ENCODE peak calls at places on chromosome 22, in four cellular contexts. W, H, G and J are unnamed samples.

GRCh38 chr22:42613869-42614268 is 814 bp downstream of the POLDIP3 start:
- DNase-seq in W (peak; percentile 18), H (no peak), G (peak; percentile 41), J (peak; percentile 50)

GRCh38 chr22:18076060-18076497 is 1.7 kb upstream of the PEX26 start:
- DNase-seq in W (peak; percentile 79), H (no peak), G (peak; percentile 91), J (peak; percentile 94)

GRCh38 chr22:46029574-46030200 is 52.7 kb upstream of the WNT7B start:
- DNase-seq in W (no peak), H (no peak), G (no peak), J (no peak)

GRCh38 chr22:38948181-38948940 is 9.0 kb upstream of the APOBEC3A start:
- DNase-seq in W (no peak), H (no peak), G (no peak), J (no peak)

GRCh38 chr22:46388647-46389046 is 53.1 kb downstream of the TRMU start:
- DNase-seq in W (no peak), H (no peak), G (no peak), J (no peak)

GRCh38 chr22:27726726-27727449 is 74.7 kb downstream of the MN1 start:
- DNase-seq in W (no peak), H (peak; percentile 74), G (peak; percentile 68), J (peak; percentile 93)

GRCh38 chr22:32617271-32617670 is 142.7 kb downstream of the FBXO7 start:
- DNase-seq in W (no peak), H (no peak), G (peak; percentile 60), J (peak; percentile 33)

GRCh38 chr22:38444783-38445182 is 10.2 kb downstream of the KCNJ4 start:
- DNase-seq in W (no peak), H (no peak), G (no peak), J (no peak)

GRCh38 chr22:37237371-37238268 is 6.4 kb downstream of the RAC2 start:
- DNase-seq in W (no peak), H (no peak), G (no peak), J (peak; percentile 43)

GRCh38 chr22:38259370-38259769 is 13.4 kb downstream of the TMEM184B start:
- DNase-seq in W (no peak), H (no peak), G (no peak), J (no peak)

GRCh38 chr22:44409691-44410316 is 88.2 kb downstream of the RTL6 start:
- DNase-seq in W (no peak), H (no peak), G (no peak), J (no peak)

GRCh38 chr22:43740587-43741270 is 71.4 kb downstream of the EFCAB6 start:
- DNase-seq in W (no peak), H (no peak), G (no peak), J (no peak)

GRCh38 chr22:49239264-49240015 is 588.2 kb downstream of the BRD1 start:
- DNase-seq in W (no peak), H (no peak), G (no peak), J (no peak)

GRCh38 chr22:20638143-20638870 is 130.9 kb downstream of the MED15 start:
- DNase-seq in W (no peak), H (no peak), G (no peak), J (no peak)

GRCh38 chr22:33909075-33909458 is 11.2 kb downstream of the LARGE1 start:
- DNase-seq in W (no peak), H (no peak), G (peak; percentile 48), J (peak; percentile 58)